ENCODE peak calls at places on chromosomes 1 and 21, in five cellular contexts. D is spleen, Z is cardiac fibroblast, I is fibroblast of mammary gland, X is brain microvascular endothelial cell. M is an unnamed sample.
A peak's percentile ranks its signal among the peaks of the same experiment; 100 is the strongest.

GRCh38 chr1:12472798-12473551 is 145.0 kb downstream of the DHRS3 start:
- DNase-seq in D (peak; percentile 92), Z (no peak), X (peak; percentile 50), I (no peak), M (peak; percentile 50)

GRCh38 chr1:31771891-31772668 is 7.9 kb upstream of the ADGRB2 start:
- DNase-seq in D (no peak), I (no peak), Z (no peak), X (no peak), M (no peak)

GRCh38 chr1:235009074-235009473 is 119.6 kb downstream of the TOMM20 start:
- DNase-seq in Z (no peak), D (no peak), I (no peak), X (no peak), M (no peak)

GRCh38 chr1:3064901-3065300 is 4.1 kb upstream of the PRDM16 start:
- DNase-seq in I (no peak), X (no peak), D (no peak), Z (no peak), M (no peak)

GRCh38 chr1:94335950-94336349 is 82.2 kb upstream of the ABCD3 start:
- DNase-seq in X (peak; percentile 88), I (peak; percentile 95), Z (peak; percentile 97), D (no peak), M (no peak)

GRCh38 chr1:46087891-46088290 is 44.5 kb downstream of the PIK3R3 start:
- DNase-seq in Z (peak; percentile 36), X (no peak), D (no peak), I (peak; percentile 58), M (no peak)

GRCh38 chr1:2834741-2835564 is 33.5 kb upstream of the TTC34 start:
- DNase-seq in D (no peak), I (no peak), X (no peak), Z (no peak), M (no peak)

GRCh38 chr1:108852541-108852940 is 4.4 kb downstream of the AKNAD1 start:
- DNase-seq in D (no peak), Z (peak; percentile 18), I (no peak), X (no peak), M (no peak)

GRCh38 chr1:33242652-33243051 is 13.6 kb upstream of the ZNF362 start:
- DNase-seq in D (no peak), X (no peak), I (no peak), Z (no peak), M (no peak)

GRCh38 chr1:226059709-226060108 is 2.8 kb upstream of the H3-3A start:
- DNase-seq in I (no peak), X (no peak), D (no peak), Z (no peak), M (no peak)

GRCh38 chr1:230827081-230827681 is 41.1 kb downstream of the C1orf198 start:
- DNase-seq in D (no peak), Z (peak; percentile 22), I (peak; percentile 83), X (no peak), M (no peak)

GRCh38 chr1:155466617-155466972 is 96.0 kb downstream of the ASH1L start:
- DNase-seq in D (no peak), X (no peak), I (no peak), Z (no peak), M (no peak)

GRCh38 chr1:16249838-16250241 is 12.9 kb upstream of the CPLANE2 start:
- DNase-seq in I (peak; percentile 87), D (no peak), Z (peak; percentile 88), X (no peak), M (no peak)

GRCh38 chr1:18932387-18932786 is 24.1 kb downstream of the IFFO2 start:
- DNase-seq in D (no peak), I (no peak), Z (no peak), X (no peak), M (no peak)

GRCh38 chr1:209860293-209860881 is 32.6 kb downstream of the UTP25 start:
- DNase-seq in Z (peak; percentile 95), D (peak; percentile 85), X (peak; percentile 80), I (peak; percentile 85), M (peak; percentile 38)

GRCh38 chr1:199956005-199956404 is 71.5 kb upstream of the NR5A2 start:
- DNase-seq in X (no peak), I (no peak), D (peak; percentile 35), Z (no peak), M (no peak)

GRCh38 chr1:39228263-39228662 is 23.8 kb downstream of the MACF1 start:
- DNase-seq in Z (no peak), I (no peak), X (no peak), D (no peak), M (no peak)

GRCh38 chr21:42677339-42678117 is 24.1 kb downstream of the PDE9A start:
- DNase-seq in I (peak; percentile 73), Z (peak; percentile 80), D (peak; percentile 29), X (peak; percentile 86), M (no peak)

GRCh38 chr21:45374826-45375455 is 30.0 kb upstream of the COL18A1 start:
- DNase-seq in X (no peak), Z (no peak), D (peak; percentile 56), I (no peak), M (no peak)

GRCh38 chr1:44031900-44032817 is 897 bp upstream of the SLC6A9 start:
- DNase-seq in Z (no peak), X (no peak), D (no peak), I (no peak), M (no peak)

GRCh38 chr1:44684525-44684924 is 10.0 kb downstream of the ARMH1 start:
- DNase-seq in D (peak; percentile 37), Z (no peak), X (no peak), I (no peak), M (no peak)

GRCh38 chr1:206816390-206817287 is 44.3 kb upstream of the IL10 start:
- DNase-seq in I (peak; percentile 60), X (no peak), Z (peak; percentile 23), D (no peak), M (no peak)

GRCh38 chr1:82538876-82539275 is 738.1 kb downstream of the ADGRL2 start:
- DNase-seq in X (peak; percentile 74), Z (peak; percentile 68), D (no peak), I (peak; percentile 63), M (no peak)

GRCh38 chr1:171794085-171794484 is 12.6 kb downstream of the METTL13 start:
- DNase-seq in X (peak; percentile 73), Z (peak; percentile 87), I (peak; percentile 89), D (no peak), M (no peak)

GRCh38 chr1:38153426-38154088 is 107.0 kb upstream of the POU3F1 start:
- DNase-seq in X (no peak), D (no peak), Z (no peak), I (no peak), M (no peak)

GRCh38 chr1:38898653-38899230 is 17.4 kb upstream of the GJA9 start:
- DNase-seq in D (no peak), X (no peak), I (peak; percentile 10), Z (peak; percentile 18), M (no peak)

GRCh38 chr1:3618904-3619671 is 5.7 kb upstream of the TPRG1L start:
- DNase-seq in I (peak; percentile 70), Z (peak; percentile 84), D (peak; percentile 86), X (peak; percentile 77), M (peak; percentile 67)

GRCh38 chr1:99146129-99146848 is 118.0 kb upstream of the PLPPR4 start:
- DNase-seq in I (no peak), D (peak; percentile 71), X (no peak), Z (no peak), M (no peak)

GRCh38 chr1:16020325-16020724 is 1.5 kb upstream of the CLCNKA start:
- DNase-seq in I (no peak), D (no peak), X (no peak), Z (no peak), M (no peak)

GRCh38 chr1:2208309-2209239 is 14.0 kb upstream of the FAAP20 start:
- DNase-seq in Z (peak; percentile 95), I (peak; percentile 90), X (peak; percentile 73), D (peak; percentile 76), M (no peak)

GRCh38 chr1:214583824-214584554 is 19.0 kb upstream of the CENPF start:
- DNase-seq in Z (peak; percentile 25), X (no peak), D (no peak), I (no peak), M (no peak)

GRCh38 chr21:38542263-38542662 is 44.0 kb upstream of the ERG start:
- DNase-seq in I (no peak), D (no peak), X (no peak), Z (no peak), M (no peak)
- TF ChIP-seq CTCF in I (no peak), D (no peak), X (no peak), Z (no peak), M (no peak)

DNA sequence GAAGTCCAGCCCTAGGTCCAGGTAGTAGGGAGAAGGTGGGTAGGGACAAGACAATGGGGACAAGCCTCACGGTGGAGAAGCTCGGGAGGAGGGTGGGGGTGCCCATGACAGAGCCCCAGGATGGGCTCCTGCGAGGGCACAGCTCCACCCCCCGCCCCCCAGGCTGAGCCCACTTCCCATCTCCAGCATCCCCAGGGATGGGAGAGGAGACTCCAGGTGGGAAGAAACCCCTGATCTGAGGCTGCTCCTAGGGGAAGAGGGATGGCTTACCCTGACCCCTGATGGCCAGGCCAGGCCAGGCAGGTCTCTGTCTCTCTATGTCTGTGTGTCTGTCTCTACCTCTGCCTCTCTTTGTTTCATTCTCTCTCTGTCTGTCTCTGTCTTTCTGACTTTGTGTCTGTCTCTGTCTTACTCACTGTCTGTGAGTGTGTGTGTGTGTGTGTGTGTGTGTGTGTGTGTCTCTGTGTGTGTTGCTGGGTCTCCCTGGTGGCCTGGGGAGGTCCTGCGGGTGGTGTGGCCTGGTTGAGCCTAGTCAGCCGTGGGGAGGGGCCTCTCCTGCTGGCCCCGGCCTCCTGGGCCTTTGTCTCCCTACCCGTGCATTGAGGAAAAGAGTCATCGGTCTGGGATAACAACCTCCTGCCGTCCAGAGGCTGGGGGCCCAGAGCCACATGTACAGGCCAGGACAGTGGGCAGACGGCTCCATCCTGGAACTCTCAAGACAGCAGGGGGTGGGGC is 45.7 kb downstream of the WNT9A start:
- DNase-seq in X (peak; percentile 52), Z (peak; percentile 38), I (peak; percentile 40), D (peak; percentile 69), M (no peak)
- TF ChIP-seq CTCF in X (peak; percentile 13), Z (no peak), I (no peak), D (no peak), M (no peak)

GRCh38 chr21:28099296-28099695 is 893.4 kb downstream of the LTN1 start:
- DNase-seq in D (no peak), I (peak; percentile 41), Z (no peak), X (no peak), M (no peak)

GRCh38 chr21:28104346-28104745 is 888.3 kb downstream of the LTN1 start:
- DNase-seq in I (no peak), Z (no peak), X (no peak), D (no peak), M (no peak)

DNA sequence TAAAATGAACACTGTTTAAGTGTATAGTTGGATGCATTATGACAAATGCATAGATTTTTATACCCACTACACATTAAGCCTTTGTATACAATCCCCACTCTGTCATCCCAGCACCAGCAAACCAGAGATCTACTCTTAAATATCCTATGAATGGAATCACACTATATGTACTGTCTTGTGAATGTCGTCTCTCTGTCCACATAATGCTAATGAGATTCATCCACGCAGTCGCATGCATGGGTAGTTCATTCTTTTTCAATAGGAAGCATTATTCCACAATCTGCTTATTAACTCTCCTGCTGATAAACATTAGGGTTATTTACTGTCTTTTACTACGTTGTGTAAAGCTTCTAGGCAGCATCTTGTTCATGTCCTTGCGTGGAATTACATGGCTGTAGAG is 892.3 kb downstream of the LTN1 start:
- DNase-seq in Z (no peak), X (no peak), D (no peak), I (no peak), M (no peak)
- TF ChIP-seq CTCF in Z (no peak), X (no peak), D (no peak), I (no peak), M (no peak)

GRCh38 chr1:63524166-63524565 is 841 bp downstream of the EFCAB7 start:
- DNase-seq in X (no peak), Z (peak; percentile 6), D (no peak), I (peak; percentile 11), M (no peak)

GRCh38 chr1:63523738-63524137 is 413 bp downstream of the EFCAB7 start:
- DNase-seq in I (no peak), Z (no peak), D (no peak), X (no peak), M (no peak)

GRCh38 chr1:63522891-63523728 is at the start of the genes EFCAB7 and ITGB3BP:
- DNase-seq in D (peak; percentile 94), I (peak; percentile 96), Z (peak; percentile 98), X (peak; percentile 96), M (peak; percentile 75)
- TF ChIP-seq CTCF in D (no peak), I (no peak), Z (no peak), X (no peak), M (no peak)